ENCODE peak calls at places on chromosomes 1 and 21, in five cellular contexts. One of them, this sample, is unnamed.

GRCh38 chr1:195590649-195591048 is 1017.6 kb downstream of the KCNT2 start:
- DNase-seq in right cardiac atrium: no peak
- DNase-seq in aorta: no peak
- DNase-seq in hepatocyte: no peak
- DNase-seq in pancreas: no peak
- DNase-seq in this sample: no peak

GRCh38 chr1:210635108-210635507 is 306.4 kb downstream of the HHAT start:
- DNase-seq in right cardiac atrium: no peak
- DNase-seq in aorta: no peak
- DNase-seq in hepatocyte: no peak
- DNase-seq in pancreas: no peak
- DNase-seq in this sample: no peak

GRCh38 chr1:114549137-114549536 is 32.3 kb downstream of the BCAS2 start:
- DNase-seq in right cardiac atrium: no peak
- DNase-seq in aorta: no peak
- DNase-seq in hepatocyte: no peak
- DNase-seq in pancreas: no peak
- DNase-seq in this sample: no peak

GRCh38 chr21:33939224-33939623 is 23.6 kb upstream of the ATP5PO start:
- DNase-seq in right cardiac atrium: no peak
- DNase-seq in aorta: no peak
- DNase-seq in hepatocyte: no peak
- DNase-seq in pancreas: no peak
- DNase-seq in this sample: no peak

GRCh38 chr1:229048896-229049295 is 222.0 kb upstream of the RAB4A start:
- DNase-seq in right cardiac atrium: no peak
- DNase-seq in aorta: no peak
- DNase-seq in hepatocyte: no peak
- DNase-seq in pancreas: no peak
- DNase-seq in this sample: no peak

GRCh38 chr21:39052718-39053117 is 130.5 kb downstream of the PSMG1 start:
- DNase-seq in right cardiac atrium: no peak
- DNase-seq in aorta: no peak
- DNase-seq in hepatocyte: no peak
- DNase-seq in pancreas: no peak
- DNase-seq in this sample: no peak

GRCh38 chr1:179816196-179816960 is 61.2 kb downstream of the TOR1AIP2 start:
- DNase-seq in right cardiac atrium: peak
- DNase-seq in aorta: no peak
- DNase-seq in hepatocyte: peak
- DNase-seq in pancreas: no peak
- DNase-seq in this sample: no peak

GRCh38 chr1:83060216-83060615 is 938.7 kb downstream of the TTLL7 start:
- DNase-seq in right cardiac atrium: no peak
- DNase-seq in aorta: no peak
- DNase-seq in hepatocyte: peak
- DNase-seq in pancreas: no peak
- DNase-seq in this sample: no peak

GRCh38 chr1:115329965-115330364 is 8.1 kb downstream of the NGF start:
- DNase-seq in right cardiac atrium: no peak
- DNase-seq in aorta: no peak
- DNase-seq in hepatocyte: no peak
- DNase-seq in pancreas: no peak
- DNase-seq in this sample: no peak

DNA sequence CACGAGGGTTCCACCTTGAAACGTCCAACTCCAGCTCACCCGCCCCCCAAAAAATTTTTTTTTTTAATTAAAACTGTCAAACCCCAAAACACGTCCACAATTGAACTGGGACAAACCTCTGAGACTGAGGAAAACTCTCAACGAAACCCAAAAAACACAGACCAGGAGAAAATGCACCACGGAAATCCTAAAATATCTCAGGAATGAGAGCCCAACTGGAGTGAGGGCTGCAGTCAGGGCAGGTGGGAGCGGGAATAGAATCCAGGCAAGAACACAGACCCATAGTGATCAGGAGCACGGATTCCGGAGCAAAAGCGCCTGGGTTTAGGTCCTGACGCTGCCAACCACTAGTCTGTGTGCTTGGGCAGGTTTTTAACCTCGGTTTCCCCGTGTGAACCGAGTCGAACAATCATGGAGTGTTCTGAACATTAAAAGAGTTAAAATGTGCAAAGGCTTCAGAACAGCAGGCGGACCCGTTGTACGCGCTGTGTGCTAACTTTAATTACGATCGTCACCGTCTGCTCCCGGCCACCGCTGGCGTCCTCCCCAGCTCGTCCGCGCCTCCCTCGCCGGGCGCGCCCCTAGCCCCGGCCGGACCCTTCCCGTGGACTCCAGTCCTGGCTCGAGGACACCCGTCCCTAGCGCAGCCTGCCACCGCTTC is 624 bp downstream of the ARHGAP29 start:
- DNase-seq in right cardiac atrium: no peak
- DNase-seq in aorta: peak
- DNase-seq in hepatocyte: peak
- DNase-seq in pancreas: peak
- DNase-seq in this sample: no peak
- H3K27ac ChIP-seq in right cardiac atrium: peak
- H3K27ac ChIP-seq in aorta: no peak
- H3K27ac ChIP-seq in hepatocyte: peak
- H3K27ac ChIP-seq in pancreas: peak
- H3K27ac ChIP-seq in this sample: no peak

DNA sequence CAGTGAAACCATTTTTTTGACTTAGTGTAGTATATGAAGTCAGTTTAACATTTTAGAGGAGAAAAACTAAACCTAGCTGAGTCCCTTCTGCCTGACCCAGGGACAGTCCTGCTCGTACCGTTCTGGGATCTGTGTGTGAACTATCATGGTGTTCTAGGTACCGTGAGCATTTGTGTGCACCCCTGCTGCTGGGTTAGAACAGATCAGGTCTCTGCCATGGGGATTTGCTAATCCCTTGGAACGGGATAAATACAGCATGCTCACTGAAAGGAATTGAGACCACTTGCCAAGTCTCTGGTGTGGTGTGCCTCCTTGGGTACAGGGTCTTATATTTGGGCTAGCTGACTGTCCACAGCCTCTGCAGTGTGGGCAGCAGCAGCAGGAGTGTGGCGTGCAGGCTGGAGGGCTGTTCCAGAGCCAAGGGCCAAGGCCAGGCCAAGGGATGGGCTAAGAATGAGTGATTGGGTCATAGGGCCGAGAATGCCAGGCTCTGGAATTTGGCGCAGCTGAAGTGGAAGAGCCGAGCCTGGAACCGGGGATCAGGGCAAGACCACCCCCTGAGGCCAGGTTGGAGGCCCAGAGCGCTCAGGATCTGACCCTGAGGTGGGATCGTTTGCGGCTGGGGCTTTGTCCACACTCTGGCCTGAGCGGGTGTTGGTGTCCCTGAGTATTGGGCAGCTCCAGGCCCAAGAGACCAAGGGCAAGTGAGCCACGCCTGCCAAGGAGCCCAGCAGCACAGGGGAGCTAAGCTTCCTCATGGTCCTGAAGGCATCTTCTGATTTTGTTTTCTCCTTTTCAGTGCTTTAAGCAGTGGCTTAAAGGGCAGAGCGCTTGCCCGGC is 66.3 kb downstream of the VPS26C start:
- DNase-seq in right cardiac atrium: no peak
- DNase-seq in aorta: no peak
- DNase-seq in hepatocyte: no peak
- DNase-seq in pancreas: no peak
- DNase-seq in this sample: no peak
- H3K27ac ChIP-seq in right cardiac atrium: no peak
- H3K27ac ChIP-seq in aorta: no peak
- H3K27ac ChIP-seq in hepatocyte: no peak
- H3K27ac ChIP-seq in pancreas: no peak
- H3K27ac ChIP-seq in this sample: peak

DNA sequence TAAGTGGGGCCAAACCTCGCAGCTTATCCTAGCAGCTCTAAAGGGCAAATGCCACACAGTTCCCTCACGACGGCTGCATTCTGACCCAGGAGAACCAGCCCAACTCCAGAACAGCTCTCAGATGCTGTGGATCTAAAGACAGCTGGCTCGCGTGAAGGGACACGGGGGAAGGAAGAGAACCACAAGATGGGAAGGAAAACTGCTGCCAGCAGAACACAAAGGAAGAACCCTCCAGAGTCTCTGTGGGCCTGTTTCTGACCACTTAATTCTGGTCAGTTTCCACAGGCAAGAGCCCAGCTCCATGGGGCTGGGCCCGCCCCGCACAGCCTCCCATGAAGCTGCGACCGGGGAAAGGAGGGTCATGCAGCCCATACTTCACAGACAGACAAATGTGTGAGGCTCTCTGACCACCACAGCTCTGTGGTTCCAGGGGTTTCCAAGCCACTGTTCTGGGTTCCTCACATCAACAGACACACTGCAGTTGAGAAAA is 61.1 kb downstream of the SLC45A1 start:
- DNase-seq in right cardiac atrium: no peak
- DNase-seq in aorta: no peak
- DNase-seq in hepatocyte: no peak
- DNase-seq in pancreas: no peak
- DNase-seq in this sample: no peak
- H3K27ac ChIP-seq in right cardiac atrium: peak
- H3K27ac ChIP-seq in aorta: no peak
- H3K27ac ChIP-seq in hepatocyte: peak
- H3K27ac ChIP-seq in pancreas: no peak
- H3K27ac ChIP-seq in this sample: no peak

GRCh38 chr1:29712275-29712633 is 475.9 kb downstream of the PTPRU start:
- DNase-seq in right cardiac atrium: no peak
- DNase-seq in aorta: no peak
- DNase-seq in hepatocyte: no peak
- DNase-seq in pancreas: no peak
- DNase-seq in this sample: no peak

GRCh38 chr1:29712801-29713200 is 476.5 kb downstream of the PTPRU start:
- DNase-seq in right cardiac atrium: no peak
- DNase-seq in aorta: no peak
- DNase-seq in hepatocyte: no peak
- DNase-seq in pancreas: no peak
- DNase-seq in this sample: no peak

GRCh38 chr1:29713857-29714256 is 477.5 kb downstream of the PTPRU start:
- DNase-seq in right cardiac atrium: no peak
- DNase-seq in aorta: no peak
- DNase-seq in hepatocyte: no peak
- DNase-seq in pancreas: no peak
- DNase-seq in this sample: no peak

GRCh38 chr1:29709711-29710169 is 473.4 kb downstream of the PTPRU start:
- DNase-seq in right cardiac atrium: no peak
- DNase-seq in aorta: no peak
- DNase-seq in hepatocyte: no peak
- DNase-seq in pancreas: no peak
- DNase-seq in this sample: no peak

GRCh38 chr1:29711582-29712274 is 475.4 kb downstream of the PTPRU start:
- DNase-seq in right cardiac atrium: no peak
- DNase-seq in aorta: peak
- DNase-seq in hepatocyte: no peak
- DNase-seq in pancreas: no peak
- DNase-seq in this sample: no peak
- H3K27ac ChIP-seq in right cardiac atrium: no peak
- H3K27ac ChIP-seq in aorta: no peak
- H3K27ac ChIP-seq in hepatocyte: no peak
- H3K27ac ChIP-seq in pancreas: no peak
- H3K27ac ChIP-seq in this sample: peak

DNA sequence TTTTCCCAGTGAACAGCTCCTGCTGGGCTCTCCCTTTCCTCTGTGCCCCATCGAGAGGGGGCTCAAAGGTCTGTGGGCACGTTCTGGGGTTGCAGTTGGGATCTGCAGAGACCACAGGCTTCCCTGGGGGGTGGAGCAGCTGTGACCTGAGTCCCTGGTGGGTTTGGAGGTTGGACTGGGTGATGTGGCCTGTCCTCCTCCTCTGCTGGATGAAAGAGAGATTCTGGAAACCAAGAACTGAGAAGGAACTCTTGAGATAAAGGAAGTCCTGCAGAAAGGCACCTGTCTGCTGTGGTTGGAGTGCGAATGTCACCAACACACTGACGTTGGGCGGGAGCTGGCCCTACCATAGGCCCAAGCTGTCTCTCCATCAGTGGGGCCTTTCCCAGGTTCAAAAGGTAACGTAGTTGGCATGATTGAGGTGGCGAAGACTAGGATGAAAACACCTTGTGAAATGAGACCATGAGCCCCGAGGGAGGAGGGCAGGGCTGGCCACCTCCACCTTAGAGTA is 35.8 kb upstream of the ETV3 start:
- DNase-seq in right cardiac atrium: no peak
- DNase-seq in aorta: no peak
- DNase-seq in hepatocyte: no peak
- DNase-seq in pancreas: no peak
- DNase-seq in this sample: no peak
- H3K27ac ChIP-seq in right cardiac atrium: no peak
- H3K27ac ChIP-seq in aorta: no peak
- H3K27ac ChIP-seq in hepatocyte: no peak
- H3K27ac ChIP-seq in pancreas: no peak
- H3K27ac ChIP-seq in this sample: no peak

DNA sequence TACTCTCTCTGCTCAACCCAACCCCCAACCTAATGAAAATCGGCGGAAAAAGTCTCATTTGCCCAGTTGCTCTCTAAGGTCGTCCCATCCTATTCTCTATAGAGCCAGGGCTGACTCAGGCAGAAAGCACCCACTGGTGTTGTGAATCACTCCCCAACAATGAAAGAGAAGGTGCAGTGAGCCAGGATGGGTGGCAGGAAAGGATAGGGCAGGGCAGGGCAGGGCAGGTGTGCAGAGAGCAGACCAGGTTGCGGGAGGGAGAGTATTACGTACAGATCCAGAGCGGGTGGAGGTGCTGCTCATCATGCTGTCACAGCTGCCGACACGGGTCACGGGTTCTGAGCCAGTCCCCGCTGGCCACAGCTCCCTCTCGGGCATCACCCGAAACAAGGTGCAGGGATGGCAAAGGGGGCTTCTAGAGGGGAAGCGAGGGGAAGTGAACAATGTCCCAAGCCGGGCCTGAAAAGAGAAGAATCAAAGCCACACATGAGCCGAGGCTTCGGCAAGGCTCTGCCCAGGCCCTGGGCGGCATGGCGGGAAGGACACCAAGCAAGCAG is 5.3 kb downstream of the C1orf116 start:
- DNase-seq in right cardiac atrium: no peak
- DNase-seq in aorta: no peak
- DNase-seq in hepatocyte: peak
- DNase-seq in pancreas: no peak
- DNase-seq in this sample: no peak
- H3K27ac ChIP-seq in right cardiac atrium: no peak
- H3K27ac ChIP-seq in aorta: no peak
- H3K27ac ChIP-seq in hepatocyte: peak
- H3K27ac ChIP-seq in pancreas: peak
- H3K27ac ChIP-seq in this sample: no peak

GRCh38 chr21:27582246-27582945 is 615.5 kb upstream of the ADAMTS5 start:
- DNase-seq in right cardiac atrium: no peak
- DNase-seq in aorta: no peak
- DNase-seq in hepatocyte: no peak
- DNase-seq in pancreas: no peak
- DNase-seq in this sample: no peak
- H3K27ac ChIP-seq in right cardiac atrium: no peak
- H3K27ac ChIP-seq in aorta: no peak
- H3K27ac ChIP-seq in hepatocyte: no peak
- H3K27ac ChIP-seq in pancreas: no peak
- H3K27ac ChIP-seq in this sample: no peak